ENCODE peak calls at places on chromosomes 5 and 9, in six cellular contexts. One of them, this sample, is unnamed.

GRCh38 chr5:179262126-179262920 is 82.9 kb downstream of the ADAMTS2 start:
- DNase-seq in kidney tubule cell: no peak
- DNase-seq in effector memory CD4-positive, alpha-beta T cell: no peak
- DNase-seq in activated T-helper 1 cell treated with anti-CD3 and anti-CD28 coated beads, Interleukin-2, amount 50 U/mL, for 16 hours: no peak
- DNase-seq in head of caudate nucleus: no peak
- DNase-seq in B cell: no peak
- DNase-seq in this sample: no peak

GRCh38 chr5:9830184-9830583 is 200.0 kb upstream of the TAS2R1 start:
- DNase-seq in kidney tubule cell: no peak
- DNase-seq in effector memory CD4-positive, alpha-beta T cell: no peak
- DNase-seq in activated T-helper 1 cell treated with anti-CD3 and anti-CD28 coated beads, Interleukin-2, amount 50 U/mL, for 16 hours: no peak
- DNase-seq in head of caudate nucleus: no peak
- DNase-seq in B cell: no peak
- DNase-seq in this sample: no peak

GRCh38 chr5:67015577-67016290 is 180.9 kb downstream of the CD180 start:
- DNase-seq in kidney tubule cell: peak
- DNase-seq in effector memory CD4-positive, alpha-beta T cell: no peak
- DNase-seq in activated T-helper 1 cell treated with anti-CD3 and anti-CD28 coated beads, Interleukin-2, amount 50 U/mL, for 16 hours: no peak
- DNase-seq in head of caudate nucleus: no peak
- DNase-seq in B cell: no peak
- DNase-seq in this sample: no peak

GRCh38 chr9:125540497-125540896 is 166.5 kb downstream of the MAPKAP1 start:
- DNase-seq in kidney tubule cell: peak
- DNase-seq in effector memory CD4-positive, alpha-beta T cell: no peak
- DNase-seq in activated T-helper 1 cell treated with anti-CD3 and anti-CD28 coated beads, Interleukin-2, amount 50 U/mL, for 16 hours: no peak
- DNase-seq in head of caudate nucleus: no peak
- DNase-seq in B cell: no peak
- DNase-seq in this sample: no peak

GRCh38 chr9:115668506-115668905 is 485.1 kb upstream of the PAPPA start:
- DNase-seq in kidney tubule cell: peak
- DNase-seq in effector memory CD4-positive, alpha-beta T cell: no peak
- DNase-seq in activated T-helper 1 cell treated with anti-CD3 and anti-CD28 coated beads, Interleukin-2, amount 50 U/mL, for 16 hours: no peak
- DNase-seq in head of caudate nucleus: no peak
- DNase-seq in B cell: no peak
- DNase-seq in this sample: no peak

GRCh38 chr5:9898319-9898718 is 268.2 kb upstream of the TAS2R1 start:
- DNase-seq in kidney tubule cell: peak
- DNase-seq in effector memory CD4-positive, alpha-beta T cell: no peak
- DNase-seq in activated T-helper 1 cell treated with anti-CD3 and anti-CD28 coated beads, Interleukin-2, amount 50 U/mL, for 16 hours: no peak
- DNase-seq in head of caudate nucleus: peak
- DNase-seq in B cell: no peak
- DNase-seq in this sample: no peak

GRCh38 chr9:79955300-79955699 is 383.5 kb downstream of the TLE4 start:
- DNase-seq in kidney tubule cell: no peak
- DNase-seq in effector memory CD4-positive, alpha-beta T cell: no peak
- DNase-seq in activated T-helper 1 cell treated with anti-CD3 and anti-CD28 coated beads, Interleukin-2, amount 50 U/mL, for 16 hours: no peak
- DNase-seq in head of caudate nucleus: no peak
- DNase-seq in B cell: no peak
- DNase-seq in this sample: no peak

GRCh38 chr5:89457411-89458329 is 574.7 kb upstream of the MEF2C start:
- DNase-seq in kidney tubule cell: peak
- DNase-seq in effector memory CD4-positive, alpha-beta T cell: no peak
- DNase-seq in activated T-helper 1 cell treated with anti-CD3 and anti-CD28 coated beads, Interleukin-2, amount 50 U/mL, for 16 hours: no peak
- DNase-seq in head of caudate nucleus: no peak
- DNase-seq in B cell: no peak
- DNase-seq in this sample: no peak

GRCh38 chr5:14204785-14205321 is 61.7 kb downstream of the TRIO start:
- DNase-seq in kidney tubule cell: peak
- DNase-seq in effector memory CD4-positive, alpha-beta T cell: no peak
- DNase-seq in activated T-helper 1 cell treated with anti-CD3 and anti-CD28 coated beads, Interleukin-2, amount 50 U/mL, for 16 hours: no peak
- DNase-seq in head of caudate nucleus: peak
- DNase-seq in B cell: no peak
- DNase-seq in this sample: no peak

GRCh38 chr5:144232285-144232684 is 61.6 kb downstream of the KCTD16 start:
- DNase-seq in kidney tubule cell: no peak
- DNase-seq in effector memory CD4-positive, alpha-beta T cell: no peak
- DNase-seq in activated T-helper 1 cell treated with anti-CD3 and anti-CD28 coated beads, Interleukin-2, amount 50 U/mL, for 16 hours: no peak
- DNase-seq in head of caudate nucleus: no peak
- DNase-seq in B cell: no peak
- DNase-seq in this sample: no peak

GRCh38 chr5:102483736-102484135 is 15.1 kb downstream of the SLCO6A1 start:
- DNase-seq in kidney tubule cell: no peak
- DNase-seq in effector memory CD4-positive, alpha-beta T cell: no peak
- DNase-seq in activated T-helper 1 cell treated with anti-CD3 and anti-CD28 coated beads, Interleukin-2, amount 50 U/mL, for 16 hours: no peak
- DNase-seq in head of caudate nucleus: no peak
- DNase-seq in B cell: no peak
- DNase-seq in this sample: no peak

GRCh38 chr5:175692235-175692995 is 34.5 kb downstream of the HRH2 start:
- DNase-seq in kidney tubule cell: no peak
- DNase-seq in effector memory CD4-positive, alpha-beta T cell: no peak
- DNase-seq in activated T-helper 1 cell treated with anti-CD3 and anti-CD28 coated beads, Interleukin-2, amount 50 U/mL, for 16 hours: no peak
- DNase-seq in head of caudate nucleus: no peak
- DNase-seq in B cell: no peak
- DNase-seq in this sample: no peak

GRCh38 chr5:10977011-10977410 is 216.0 kb upstream of the DAP start:
- DNase-seq in kidney tubule cell: no peak
- DNase-seq in effector memory CD4-positive, alpha-beta T cell: no peak
- DNase-seq in activated T-helper 1 cell treated with anti-CD3 and anti-CD28 coated beads, Interleukin-2, amount 50 U/mL, for 16 hours: no peak
- DNase-seq in head of caudate nucleus: no peak
- DNase-seq in B cell: no peak
- DNase-seq in this sample: no peak

GRCh38 chr5:68484307-68485068 is 268.9 kb downstream of the PIK3R1 start:
- DNase-seq in kidney tubule cell: no peak
- DNase-seq in effector memory CD4-positive, alpha-beta T cell: no peak
- DNase-seq in activated T-helper 1 cell treated with anti-CD3 and anti-CD28 coated beads, Interleukin-2, amount 50 U/mL, for 16 hours: no peak
- DNase-seq in head of caudate nucleus: no peak
- DNase-seq in B cell: no peak
- DNase-seq in this sample: no peak

GRCh38 chr9:128635266-128636023 is 21.2 kb downstream of the DYNC2I2 start:
- DNase-seq in kidney tubule cell: peak
- DNase-seq in effector memory CD4-positive, alpha-beta T cell: no peak
- DNase-seq in activated T-helper 1 cell treated with anti-CD3 and anti-CD28 coated beads, Interleukin-2, amount 50 U/mL, for 16 hours: no peak
- DNase-seq in head of caudate nucleus: no peak
- DNase-seq in B cell: no peak
- DNase-seq in this sample: no peak

GRCh38 chr5:142881076-142881466 is 110.9 kb downstream of the ARHGAP26 start:
- DNase-seq in kidney tubule cell: no peak
- DNase-seq in effector memory CD4-positive, alpha-beta T cell: no peak
- DNase-seq in activated T-helper 1 cell treated with anti-CD3 and anti-CD28 coated beads, Interleukin-2, amount 50 U/mL, for 16 hours: no peak
- DNase-seq in head of caudate nucleus: peak
- DNase-seq in B cell: peak
- DNase-seq in this sample: peak

GRCh38 chr5:150762216-150762615 is 3.4 kb upstream of the DCTN4 start:
- DNase-seq in kidney tubule cell: no peak
- DNase-seq in effector memory CD4-positive, alpha-beta T cell: no peak
- DNase-seq in activated T-helper 1 cell treated with anti-CD3 and anti-CD28 coated beads, Interleukin-2, amount 50 U/mL, for 16 hours: no peak
- DNase-seq in head of caudate nucleus: no peak
- DNase-seq in B cell: no peak
- DNase-seq in this sample: no peak

GRCh38 chr5:169100735-169101075 is 200.2 kb downstream of the SLIT3 start:
- DNase-seq in kidney tubule cell: peak
- DNase-seq in effector memory CD4-positive, alpha-beta T cell: no peak
- DNase-seq in activated T-helper 1 cell treated with anti-CD3 and anti-CD28 coated beads, Interleukin-2, amount 50 U/mL, for 16 hours: no peak
- DNase-seq in head of caudate nucleus: no peak
- DNase-seq in B cell: no peak
- DNase-seq in this sample: no peak

GRCh38 chr5:175706499-175706898 is 48.6 kb downstream of the HRH2 start:
- DNase-seq in kidney tubule cell: no peak
- DNase-seq in effector memory CD4-positive, alpha-beta T cell: no peak
- DNase-seq in activated T-helper 1 cell treated with anti-CD3 and anti-CD28 coated beads, Interleukin-2, amount 50 U/mL, for 16 hours: no peak
- DNase-seq in head of caudate nucleus: no peak
- DNase-seq in B cell: no peak
- DNase-seq in this sample: no peak

GRCh38 chr5:14306415-14306814 is 163.3 kb downstream of the TRIO start:
- DNase-seq in kidney tubule cell: no peak
- DNase-seq in effector memory CD4-positive, alpha-beta T cell: no peak
- DNase-seq in activated T-helper 1 cell treated with anti-CD3 and anti-CD28 coated beads, Interleukin-2, amount 50 U/mL, for 16 hours: no peak
- DNase-seq in head of caudate nucleus: no peak
- DNase-seq in B cell: no peak
- DNase-seq in this sample: no peak

GRCh38 chr9:89881431-89881830 is 276.6 kb downstream of the GADD45G start:
- DNase-seq in kidney tubule cell: no peak
- DNase-seq in effector memory CD4-positive, alpha-beta T cell: no peak
- DNase-seq in activated T-helper 1 cell treated with anti-CD3 and anti-CD28 coated beads, Interleukin-2, amount 50 U/mL, for 16 hours: no peak
- DNase-seq in head of caudate nucleus: no peak
- DNase-seq in B cell: no peak
- DNase-seq in this sample: no peak

GRCh38 chr5:32777733-32778132 is 66.6 kb downstream of the NPR3 start:
- DNase-seq in kidney tubule cell: no peak
- DNase-seq in effector memory CD4-positive, alpha-beta T cell: no peak
- DNase-seq in activated T-helper 1 cell treated with anti-CD3 and anti-CD28 coated beads, Interleukin-2, amount 50 U/mL, for 16 hours: no peak
- DNase-seq in head of caudate nucleus: no peak
- DNase-seq in B cell: no peak
- DNase-seq in this sample: no peak

GRCh38 chr9:91421987-91422765 is 1.5 kb downstream of the NFIL3 start:
- DNase-seq in kidney tubule cell: peak
- DNase-seq in effector memory CD4-positive, alpha-beta T cell: no peak
- DNase-seq in activated T-helper 1 cell treated with anti-CD3 and anti-CD28 coated beads, Interleukin-2, amount 50 U/mL, for 16 hours: no peak
- DNase-seq in head of caudate nucleus: no peak
- DNase-seq in B cell: peak
- DNase-seq in this sample: peak

GRCh38 chr5:35857004-35857345 is 284 bp downstream of the IL7R start:
- DNase-seq in kidney tubule cell: peak
- DNase-seq in effector memory CD4-positive, alpha-beta T cell: no peak
- DNase-seq in activated T-helper 1 cell treated with anti-CD3 and anti-CD28 coated beads, Interleukin-2, amount 50 U/mL, for 16 hours: no peak
- DNase-seq in head of caudate nucleus: no peak
- DNase-seq in B cell: no peak
- DNase-seq in this sample: no peak

GRCh38 chr9:130213898-130214761 is 41.9 kb downstream of the NCS1 start:
- DNase-seq in kidney tubule cell: no peak
- DNase-seq in effector memory CD4-positive, alpha-beta T cell: no peak
- DNase-seq in activated T-helper 1 cell treated with anti-CD3 and anti-CD28 coated beads, Interleukin-2, amount 50 U/mL, for 16 hours: no peak
- DNase-seq in head of caudate nucleus: no peak
- DNase-seq in B cell: no peak
- DNase-seq in this sample: no peak

GRCh38 chr9:79764377-79764776 is 192.6 kb downstream of the TLE4 start:
- DNase-seq in kidney tubule cell: peak
- DNase-seq in effector memory CD4-positive, alpha-beta T cell: no peak
- DNase-seq in activated T-helper 1 cell treated with anti-CD3 and anti-CD28 coated beads, Interleukin-2, amount 50 U/mL, for 16 hours: no peak
- DNase-seq in head of caudate nucleus: no peak
- DNase-seq in B cell: no peak
- DNase-seq in this sample: no peak

This sample was measured in GM20000.